ENCODE peak calls at places on chromosomes 2 and 18, in five cellular contexts. One of them, this sample, is unnamed.

GRCh38 chr2:88739985-88740600 is 48.6 kb downstream of the RPIA start:
- DNase-seq in posterior cingulate gyrus: peak; percentile 52
- DNase-seq in epithelial cell of esophagus: peak; percentile 70
- DNase-seq in NCI-H1694: peak; percentile 46
- DNase-seq in NCI-H2081: peak; percentile 68
- DNase-seq in this sample: peak; percentile 66

GRCh38 chr2:189178726-189179606 is 595 bp downstream of the COL5A2 start:
- DNase-seq in posterior cingulate gyrus: no peak
- DNase-seq in epithelial cell of esophagus: peak; percentile 62
- DNase-seq in NCI-H1694: no peak
- DNase-seq in NCI-H2081: no peak
- DNase-seq in this sample: no peak

GRCh38 chr18:62751341-62751821 is 36.0 kb downstream of the PHLPP1 start:
- DNase-seq in posterior cingulate gyrus: no peak
- DNase-seq in epithelial cell of esophagus: no peak
- DNase-seq in NCI-H1694: no peak
- DNase-seq in NCI-H2081: peak; percentile 42
- DNase-seq in this sample: no peak

GRCh38 chr2:203814661-203815540 is 52.7 kb upstream of the CTLA4 start:
- DNase-seq in posterior cingulate gyrus: peak; percentile 49
- DNase-seq in epithelial cell of esophagus: peak; percentile 78
- DNase-seq in NCI-H1694: peak; percentile 65
- DNase-seq in NCI-H2081: peak; percentile 80
- DNase-seq in this sample: peak; percentile 83

GRCh38 chr2:62215306-62216064 is 19.6 kb downstream of the B3GNT2 start:
- DNase-seq in posterior cingulate gyrus: no peak
- DNase-seq in epithelial cell of esophagus: no peak
- DNase-seq in NCI-H1694: peak; percentile 83
- DNase-seq in NCI-H2081: peak; percentile 9
- DNase-seq in this sample: no peak

GRCh38 chr2:208595386-208596275 is 189.0 kb downstream of the PTH2R start:
- DNase-seq in posterior cingulate gyrus: no peak
- DNase-seq in epithelial cell of esophagus: peak; percentile 71
- DNase-seq in NCI-H1694: no peak
- DNase-seq in NCI-H2081: no peak
- DNase-seq in this sample: peak; percentile 41

GRCh38 chr2:234661146-234661545 is 164.3 kb upstream of the ARL4C start:
- DNase-seq in posterior cingulate gyrus: no peak
- DNase-seq in epithelial cell of esophagus: no peak
- DNase-seq in NCI-H1694: no peak
- DNase-seq in NCI-H2081: no peak
- DNase-seq in this sample: no peak

GRCh38 chr2:119352357-119352756 is 14.3 kb downstream of the C2orf76 start:
- DNase-seq in posterior cingulate gyrus: no peak
- DNase-seq in epithelial cell of esophagus: peak; percentile 39
- DNase-seq in NCI-H1694: peak; percentile 71
- DNase-seq in NCI-H2081: no peak
- DNase-seq in this sample: no peak

GRCh38 chr2:10926191-10926830 is 14.6 kb downstream of the KCNF1 start:
- DNase-seq in posterior cingulate gyrus: no peak
- DNase-seq in epithelial cell of esophagus: no peak
- DNase-seq in NCI-H1694: no peak
- DNase-seq in NCI-H2081: no peak
- DNase-seq in this sample: no peak

GRCh38 chr2:31066594-31066993 is 71.6 kb downstream of the GALNT14 start:
- DNase-seq in posterior cingulate gyrus: no peak
- DNase-seq in epithelial cell of esophagus: no peak
- DNase-seq in NCI-H1694: no peak
- DNase-seq in NCI-H2081: no peak
- DNase-seq in this sample: no peak

GRCh38 chr2:1864301-1864980 is 120.1 kb upstream of the PXDN start:
- DNase-seq in posterior cingulate gyrus: no peak
- DNase-seq in epithelial cell of esophagus: no peak
- DNase-seq in NCI-H1694: no peak
- DNase-seq in NCI-H2081: no peak
- DNase-seq in this sample: no peak

GRCh38 chr18:69109686-69110085 is 291.0 kb upstream of the DOK6 start:
- DNase-seq in posterior cingulate gyrus: no peak
- DNase-seq in epithelial cell of esophagus: no peak
- DNase-seq in NCI-H1694: no peak
- DNase-seq in NCI-H2081: no peak
- DNase-seq in this sample: no peak

This sample was measured in RKO.